ENCODE peak calls at places on chromosomes 2 and 18, in ten cellular contexts. L is neural progenitor cell, A is kidney tubule cell, U is ecto neural progenitor cell, G is NCI-H1436, M is T47D, F is GM06990, C is right lobe of liver, K is ELF-1, I is kidney epithelial cell. E is an unnamed sample.

GRCh38 chr2:178005756-178006155 is 66.8 kb downstream of the PDE11A start:
- DNase-seq in F (no peak), A (peak; percentile 24), U (no peak), L (no peak), I (no peak), M (no peak), C (no peak), K (no peak), G (no peak), E (no peak)

GRCh38 chr18:487371-487770 is 13.1 kb downstream of the COLEC12 start:
- DNase-seq in F (no peak), A (peak; percentile 55), G (no peak), M (no peak), I (no peak), L (no peak), C (no peak), K (no peak), U (no peak), E (no peak)

GRCh38 chr2:33442528-33443069 is 33.9 kb upstream of the RASGRP3 start:
- DNase-seq in U (no peak), M (no peak), L (no peak), G (no peak), C (no peak), A (no peak), K (no peak), F (no peak), I (no peak), E (no peak)

GRCh38 chr18:58409802-58410445 is 219.0 kb downstream of the ALPK2 start:
- DNase-seq in L (no peak), F (no peak), A (no peak), U (no peak), K (no peak), G (no peak), I (no peak), C (no peak), M (no peak), E (no peak)

GRCh38 chr2:38716185-38716584 is 35.0 kb downstream of the SRSF7 start:
- DNase-seq in A (no peak), U (no peak), K (no peak), C (no peak), M (no peak), G (no peak), L (no peak), F (no peak), I (no peak), E (no peak)

GRCh38 chr2:48738806-48739205 is 16.7 kb downstream of the LHCGR start:
- DNase-seq in K (no peak), G (no peak), L (no peak), M (no peak), F (no peak), C (no peak), A (peak; percentile 81), U (no peak), I (no peak), E (no peak)

GRCh38 chr18:44713435-44713834 is 32.7 kb downstream of the SETBP1 start:
- DNase-seq in F (no peak), G (no peak), C (no peak), I (no peak), A (no peak), K (no peak), U (no peak), L (no peak), M (no peak), E (no peak)

GRCh38 chr2:149360106-149360505 is 29.7 kb downstream of the LYPD6 start:
- DNase-seq in M (no peak), F (no peak), I (no peak), L (peak; percentile 21), K (peak; percentile 16), A (peak; percentile 29), U (no peak), G (no peak), C (no peak), E (no peak)

GRCh38 chr2:239351687-239352086 is 49.1 kb downstream of the HDAC4 start:
- DNase-seq in C (no peak), G (no peak), L (no peak), K (no peak), M (no peak), I (no peak), A (no peak), F (no peak), U (no peak), E (no peak)

GRCh38 chr2:121776885-121777698 is 21.6 kb downstream of the TSN start:
- DNase-seq in M (no peak), I (no peak), F (no peak), K (no peak), C (no peak), A (no peak), L (no peak), G (no peak), U (no peak), E (peak; percentile 22)

GRCh38 chr2:12890481-12890980 is 173.8 kb downstream of the TRIB2 start:
- DNase-seq in C (no peak), I (no peak), F (no peak), L (no peak), K (no peak), G (no peak), U (no peak), M (no peak), A (no peak), E (no peak)

GRCh38 chr2:182915369-182916326 is 49.2 kb upstream of the FRZB start:
- DNase-seq in I (peak; percentile 68), G (peak; percentile 18), M (no peak), U (no peak), K (no peak), A (peak; percentile 84), F (no peak), L (no peak), C (no peak), E (peak; percentile 36)

GRCh38 chr2:163123526-163123925 is 285.0 kb upstream of the KCNH7 start:
- DNase-seq in U (no peak), C (no peak), M (no peak), G (no peak), K (no peak), L (no peak), A (no peak), I (no peak), F (no peak), E (no peak)

GRCh38 chr2:143475131-143475784 is 346.0 kb downstream of the ARHGAP15 start:
- DNase-seq in I (no peak), K (no peak), M (no peak), G (no peak), F (no peak), U (no peak), A (no peak), C (no peak), L (no peak), E (no peak)

GRCh38 chr2:151669585-151670081 is 64.6 kb downstream of the NEB start:
- DNase-seq in L (peak; percentile 5), F (no peak), A (peak; percentile 66), U (no peak), I (peak; percentile 12), M (no peak), G (no peak), K (peak; percentile 44), C (no peak), E (no peak)

GRCh38 chr2:200288670-200289429 is 17.6 kb upstream of the SPATS2L start:
- DNase-seq in I (no peak), F (no peak), A (no peak), M (no peak), L (no peak), U (no peak), K (no peak), C (peak; percentile 82), G (no peak), E (no peak)

GRCh38 chr2:29064746-29065478 is 9.4 kb downstream of the PCARE start:
- DNase-seq in U (no peak), L (peak; percentile 56), M (no peak), F (no peak), C (no peak), I (no peak), K (no peak), A (no peak), G (no peak), E (no peak)

GRCh38 chr2:133837441-133838090 is 269.3 kb upstream of the NCKAP5 start:
- DNase-seq in I (no peak), G (no peak), M (no peak), L (no peak), U (no peak), A (peak; percentile 50), F (no peak), C (no peak), K (no peak), E (peak; percentile 76)

GRCh38 chr2:30282721-30283120 is 51.4 kb downstream of the LBH start:
- DNase-seq in I (no peak), F (no peak), A (no peak), U (no peak), L (no peak), M (no peak), K (peak; percentile 21), C (no peak), G (no peak), E (no peak)

GRCh38 chr2:178221556-178221955 is 27.2 kb downstream of the OSBPL6 start:
- DNase-seq in A (no peak), I (no peak), U (no peak), K (no peak), C (no peak), M (no peak), F (no peak), L (no peak), G (no peak), E (no peak)

GRCh38 chr2:120601566-120601965 is 134.1 kb upstream of the GLI2 start:
- DNase-seq in C (no peak), L (no peak), I (no peak), M (no peak), U (no peak), K (no peak), G (no peak), F (no peak), A (no peak), E (no peak)

GRCh38 chr2:224449212-224450147 is 47.6 kb upstream of the FAM124B start:
- DNase-seq in C (peak; percentile 81), L (no peak), M (no peak), U (no peak), I (no peak), F (no peak), K (no peak), A (peak; percentile 32), G (no peak), E (no peak)

GRCh38 chr2:187499941-187500532 is 52.0 kb upstream of the CALCRL start:
- DNase-seq in U (no peak), G (peak; percentile 35), A (peak; percentile 68), K (no peak), M (no peak), I (no peak), C (peak; percentile 61), F (no peak), L (peak; percentile 69), E (no peak)

GRCh38 chr18:37845498-37845897 is 279.9 kb upstream of the CELF4 start:
- DNase-seq in C (no peak), I (no peak), F (no peak), G (no peak), K (no peak), L (no peak), U (no peak), M (no peak), A (no peak), E (no peak)